ENCODE peak calls at places on chromosomes 3 and 15, in four cellular contexts. A is left ventricle myocardium inferior; H is HCT116; R is CD8-positive, alpha-beta memory T cell. P is an unnamed sample.

GRCh38 chr15:37130356-37130755 is 30.0 kb upstream of the MEIS2 start:
- DNase-seq in A (no peak), H (no peak), R (no peak), P (no peak)

GRCh38 chr3:5038243-5038642 is 59.0 kb downstream of the BHLHE40 start:
- DNase-seq in A (no peak), H (no peak), R (no peak), P (no peak)

GRCh38 chr3:123602325-123602724 is 17.5 kb upstream of the HACD2 start:
- DNase-seq in A (no peak), H (peak; percentile 69), R (no peak), P (no peak)

GRCh38 chr15:52805351-52806283 is 15.5 kb upstream of the ONECUT1 start:
- DNase-seq in A (no peak), H (no peak), R (peak; percentile 43), P (no peak)

GRCh38 chr15:40762919-40763800 is 708 bp upstream of the GCHFR start:
- DNase-seq in A (peak; percentile 56), H (no peak), R (peak; percentile 63), P (peak; percentile 67)

GRCh38 chr3:167783781-167784180 is 48.3 kb downstream of the SERPINI1 start:
- DNase-seq in A (peak; percentile 16), H (no peak), R (no peak), P (peak; percentile 49)

GRCh38 chr3:120708408-120708807 is 26.4 kb upstream of the HGD start:
- DNase-seq in A (no peak), H (no peak), R (no peak), P (no peak)

GRCh38 chr3:58654466-58654865 is 12.1 kb downstream of the FAM3D start:
- DNase-seq in A (no peak), H (no peak), R (no peak), P (no peak)

GRCh38 chr15:52383100-52383588 is 87.5 kb upstream of the MYO5C start:
- DNase-seq in A (no peak), H (no peak), R (no peak), P (no peak)

GRCh38 chr3:150889105-150889504 is 16.1 kb downstream of the MINDY4B start:
- DNase-seq in A (no peak), H (no peak), R (no peak), P (no peak)

GRCh38 chr3:98554580-98554979 is 22.8 kb downstream of the GPR15 start:
- DNase-seq in A (no peak), H (no peak), R (no peak), P (no peak)

GRCh38 chr15:66145242-66146182 is 108.0 kb downstream of the MEGF11 start:
- DNase-seq in A (no peak), H (no peak), R (no peak), P (no peak)

GRCh38 chr3:59866076-59866475 is 816.3 kb upstream of the CFAP20DC start:
- DNase-seq in A (no peak), H (no peak), R (no peak), P (no peak)

DNA sequence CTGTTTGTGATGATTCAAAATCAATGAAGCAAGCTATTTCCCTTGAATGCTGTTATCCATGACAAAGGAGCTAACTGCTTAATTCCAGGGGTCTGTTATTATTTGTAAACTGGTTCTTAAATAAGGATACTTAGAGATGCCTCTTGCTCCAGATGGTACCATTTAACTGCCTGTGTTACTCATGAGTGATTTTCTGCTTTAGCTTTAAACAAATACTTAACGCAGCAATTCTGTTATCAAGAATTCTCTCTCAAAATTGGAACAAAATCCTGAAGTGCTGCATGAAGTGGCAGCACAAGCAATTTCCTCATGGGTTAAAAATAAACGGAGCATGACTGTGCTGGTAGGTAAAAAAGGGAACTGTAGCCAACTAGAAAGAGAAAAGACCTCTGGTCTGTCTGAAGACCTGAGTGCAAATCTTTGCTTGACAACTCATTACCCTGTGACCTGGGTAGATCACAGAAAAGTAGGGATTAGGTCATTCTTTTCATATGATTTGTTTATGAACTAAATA is 62.5 kb upstream of the GBE1 start:
- DNase-seq in A (no peak), H (no peak), R (no peak), P (no peak)
- H3K4me3 ChIP-seq in A (no peak overlapping the region), H (no peak overlapping the region), R (no peak overlapping the region), P (no peak overlapping the region)

GRCh38 chr3:106794442-106794841 is 582.8 kb upstream of the CCDC54 start:
- DNase-seq in A (no peak), H (no peak), R (no peak), P (no peak)
- H3K27ac ChIP-seq in A (no peak overlapping the region), H (no peak overlapping the region), R (no peak overlapping the region), P (no peak overlapping the region)

GRCh38 chr3:106839576-106840280 is 537.5 kb upstream of the CCDC54 start:
- DNase-seq in A (no peak), H (no peak), R (no peak), P (no peak)

GRCh38 chr3:106836906-106837305 is 540.3 kb upstream of the CCDC54 start:
- DNase-seq in A (no peak), H (no peak), R (no peak), P (no peak)

GRCh38 chr3:106842151-106842550 is 535.1 kb upstream of the CCDC54 start:
- DNase-seq in A (no peak), H (no peak), R (no peak), P (no peak)

GRCh38 chr3:106837616-106838015 is 539.6 kb upstream of the CCDC54 start:
- DNase-seq in A (no peak), H (no peak), R (no peak), P (no peak)

GRCh38 chr3:106840319-106840718 is 536.9 kb upstream of the CCDC54 start:
- DNase-seq in A (no peak), H (no peak), R (no peak), P (no peak)
- H3K4me3 ChIP-seq in A (no peak overlapping the region), H (no peak overlapping the region), R (no peak overlapping the region), P (no peak overlapping the region)

GRCh38 chr3:177602601-177603136 is 405.4 kb upstream of the TBL1XR1 start:
- DNase-seq in A (no peak), H (no peak), R (no peak), P (no peak)
- H3K27ac ChIP-seq in A (no peak overlapping the region), H (no peak overlapping the region), R (no peak overlapping the region), P (no peak overlapping the region)

GRCh38 chr15:78264304-78265136 is at the start of gene DNAJA4:
- DNase-seq in A (peak; percentile 69), H (no peak), R (peak; percentile 81), P (peak; percentile 89)
- H3K4me3 ChIP-seq in A (peak within 1 kb of the TSS; percentile 78), H (peak within 1 kb of the TSS; percentile 65), R (peak within 1 kb of the TSS; percentile 59), P (peak within 1 kb of the TSS; percentile 78)

DNA sequence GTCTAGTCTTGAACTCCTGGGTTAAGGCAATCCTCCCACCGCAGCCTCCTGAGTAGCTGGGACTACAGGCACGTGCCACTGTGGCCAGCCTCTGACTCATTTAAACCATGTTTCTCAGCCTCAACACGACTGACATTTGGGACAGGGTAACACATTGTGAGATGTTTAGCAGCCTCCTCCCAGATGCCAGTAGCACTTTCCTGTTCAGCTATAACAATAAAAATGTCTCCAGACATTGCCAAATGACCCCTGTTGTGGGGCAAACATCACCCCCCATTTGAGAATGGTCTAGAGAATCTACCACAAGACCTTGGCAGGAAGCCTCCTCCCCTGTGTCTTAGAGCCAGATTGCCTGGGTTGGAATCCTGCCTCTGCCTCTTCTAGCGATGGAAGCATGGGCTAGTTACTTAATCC is 8.4 kb downstream of the TMEM40 start:
- DNase-seq in A (no peak), H (no peak), R (no peak), P (no peak)
- H3K27ac ChIP-seq in A (peak overlapping the region; percentile 81), H (peak overlapping the region; percentile 49), R (no peak overlapping the region), P (peak overlapping the region; percentile 87)

GRCh38 chr15:99248000-99248727 is 1.2 kb downstream of the TTC23 start:
- DNase-seq in A (no peak), H (no peak), R (no peak), P (no peak)
- H3K4me3 ChIP-seq in A (peak overlapping the region; percentile 84), H (peak overlapping the region; percentile 77), R (no peak overlapping the region), P (peak overlapping the region; percentile 100)

GRCh38 chr3:64760258-64760657 is 72.5 kb upstream of the ADAMTS9 start:
- DNase-seq in A (no peak), H (no peak), R (no peak), P (no peak)
- H3K27ac ChIP-seq in A (peak overlapping the region; percentile 37), H (no peak overlapping the region), R (no peak overlapping the region), P (peak overlapping the region; percentile 42)